ENCODE peak calls at places on chromosomes 5 and 9, in five cellular contexts. D, K, O, T and X are unnamed samples.

GRCh38 chr9:124456341-124457078 is 6.3 kb downstream of the ADGRD2 start:
- DNase-seq in D (no peak), K (peak), O (no peak), T (peak), X (no peak)

GRCh38 chr9:5468850-5469249 is 18.5 kb downstream of the CD274 start:
- DNase-seq in D (no peak), K (no peak), O (no peak), T (no peak), X (no peak)

GRCh38 chr5:107063511-107063910 is 607.2 kb downstream of the EFNA5 start:
- DNase-seq in D (no peak), K (no peak), O (no peak), T (no peak), X (no peak)

GRCh38 chr5:94983861-94984535 is 300.9 kb downstream of the MCTP1 start:
- DNase-seq in D (no peak), K (no peak), O (no peak), T (no peak), X (no peak)

GRCh38 chr5:151063590-151063989 is 17.2 kb downstream of the TNIP1 start:
- DNase-seq in D (no peak), K (peak), O (no peak), T (no peak), X (no peak)

GRCh38 chr5:71974622-71975021 is 132.7 kb upstream of the MAP1B start:
- DNase-seq in D (no peak), K (no peak), O (no peak), T (no peak), X (no peak)

GRCh38 chr9:70618784-70619183 is 204.3 kb upstream of the KLF9 start:
- DNase-seq in D (no peak), K (no peak), O (peak), T (no peak), X (no peak)

GRCh38 chr9:98236881-98237487 is 18.5 kb downstream of the TBC1D2 start:
- DNase-seq in D (no peak), K (no peak), O (no peak), T (peak), X (no peak)

GRCh38 chr5:10923310-10923709 is 162.3 kb upstream of the DAP start:
- DNase-seq in D (no peak), K (no peak), O (no peak), T (no peak), X (no peak)

GRCh38 chr5:55650391-55650790 is 61.7 kb downstream of the SLC38A9 start:
- DNase-seq in D (no peak), K (no peak), O (no peak), T (no peak), X (no peak)

GRCh38 chr9:135499326-135500070 is 984 bp upstream of the MRPS2 start:
- DNase-seq in D (peak), K (peak), O (peak), T (peak), X (peak)

GRCh38 chr5:83473344-83474169 is 2.0 kb downstream of the VCAN start:
- DNase-seq in D (peak), K (peak), O (peak), T (peak), X (peak)

GRCh38 chr9:93329632-93330286 is 121.7 kb upstream of the FAM120A start:
- DNase-seq in D (no peak), K (no peak), O (no peak), T (no peak), X (no peak)

GRCh38 chr5:9621379-9621903 is 8.7 kb downstream of the TAS2R1 start:
- DNase-seq in D (peak), K (no peak), O (no peak), T (peak), X (no peak)

GRCh38 chr5:127419007-127419406 is 98.4 kb upstream of the PRRC1 start:
- DNase-seq in D (no peak), K (no peak), O (no peak), T (no peak), X (no peak)

GRCh38 chr9:92048924-92049625 is 66.1 kb downstream of the SPTLC1 start:
- DNase-seq in D (no peak), K (no peak), O (no peak), T (no peak), X (peak)
- H3K4me3 ChIP-seq in D (no peak), K (no peak), O (no peak), T (no peak), X (no peak)

GRCh38 chr5:135393229-135393628 is 5.8 kb downstream of the MACROH2A1 start:
- DNase-seq in D (no peak), K (no peak), O (no peak), T (no peak), X (no peak)
- H3K4me3 ChIP-seq in D (no peak), K (no peak), O (no peak), T (no peak), X (no peak)

DNA sequence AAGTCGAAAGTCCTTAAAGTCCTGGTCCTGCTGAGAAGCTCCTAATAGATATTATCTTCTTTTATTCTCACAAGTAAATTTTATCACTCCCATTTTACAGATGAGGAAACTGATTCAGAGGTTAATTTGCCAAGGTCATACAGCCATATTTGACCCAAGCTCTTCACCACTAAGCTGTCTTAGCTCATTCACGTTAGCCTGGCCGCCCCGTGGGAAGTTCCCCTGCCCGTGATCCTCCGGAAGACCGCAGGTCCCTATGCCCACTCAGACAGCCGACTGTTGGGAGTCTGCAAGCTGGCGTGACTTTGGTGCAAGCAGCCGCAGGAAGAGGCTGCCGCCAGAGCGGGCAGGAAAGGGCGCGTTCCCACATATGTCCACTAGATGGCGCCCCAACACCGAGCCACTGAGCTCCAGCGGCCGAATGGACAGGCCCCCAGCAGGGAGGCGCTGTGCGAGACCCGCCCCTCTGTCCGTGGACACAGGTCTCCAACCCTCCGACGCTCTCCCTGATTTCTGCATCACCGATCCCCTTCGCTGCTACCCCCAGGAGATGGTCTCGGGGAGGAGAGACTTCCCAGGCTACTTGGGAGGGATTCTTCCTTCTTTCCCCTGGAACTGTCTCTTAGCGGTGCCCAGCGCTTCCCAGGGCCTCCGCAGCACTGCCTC is 10.0 kb upstream of the ARAP3 start:
- DNase-seq in D (peak), K (peak), O (peak), T (peak), X (no peak)
- H3K4me3 ChIP-seq in D (peak), K (peak), O (peak), T (peak), X (no peak)

GRCh38 chr9:101445353-101446029 is 9.9 kb upstream of the ALDOB start:
- DNase-seq in D (no peak), K (no peak), O (no peak), T (no peak), X (no peak)

GRCh38 chr9:101446732-101447131 is 11.2 kb upstream of the ALDOB start:
- DNase-seq in D (no peak), K (no peak), O (no peak), T (no peak), X (no peak)

GRCh38 chr9:101449071-101449721 is 13.6 kb upstream of the ALDOB start:
- DNase-seq in D (peak), K (peak), O (peak), T (peak), X (peak)

GRCh38 chr9:101451498-101451897 is 15.9 kb upstream of the ALDOB start:
- DNase-seq in D (no peak), K (no peak), O (no peak), T (no peak), X (no peak)

DNA sequence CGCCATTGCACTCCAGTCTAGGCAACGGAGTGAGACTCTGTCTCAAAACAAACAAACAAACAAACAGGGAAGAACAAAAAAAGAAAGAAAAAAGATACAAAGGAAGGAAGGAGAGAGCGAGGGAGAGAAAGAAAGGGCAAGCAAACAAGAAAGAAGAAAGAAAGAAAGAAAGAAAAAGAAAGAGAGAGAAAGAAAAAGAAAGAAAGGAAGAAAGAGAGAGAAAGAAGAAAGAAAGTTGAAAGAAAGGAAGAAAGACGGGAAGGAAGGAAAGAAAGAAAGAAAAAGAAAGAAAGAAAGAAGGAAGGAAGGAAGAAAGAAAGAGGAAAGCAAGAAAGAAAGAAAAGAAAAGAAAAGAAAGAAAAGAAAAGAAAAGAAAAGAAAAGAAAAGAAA is 13.1 kb upstream of the ALDOB start:
- DNase-seq in D (no peak), K (no peak), O (no peak), T (no peak), X (no peak)
- H3K4me3 ChIP-seq in D (no peak), K (no peak), O (no peak), T (no peak), X (peak)

GRCh38 chr5:17061973-17062470 is 125.9 kb upstream of the MYO10 start:
- DNase-seq in D (no peak), K (peak), O (peak), T (no peak), X (no peak)
- H3K4me3 ChIP-seq in D (no peak), K (no peak), O (no peak), T (no peak), X (no peak)

DNA sequence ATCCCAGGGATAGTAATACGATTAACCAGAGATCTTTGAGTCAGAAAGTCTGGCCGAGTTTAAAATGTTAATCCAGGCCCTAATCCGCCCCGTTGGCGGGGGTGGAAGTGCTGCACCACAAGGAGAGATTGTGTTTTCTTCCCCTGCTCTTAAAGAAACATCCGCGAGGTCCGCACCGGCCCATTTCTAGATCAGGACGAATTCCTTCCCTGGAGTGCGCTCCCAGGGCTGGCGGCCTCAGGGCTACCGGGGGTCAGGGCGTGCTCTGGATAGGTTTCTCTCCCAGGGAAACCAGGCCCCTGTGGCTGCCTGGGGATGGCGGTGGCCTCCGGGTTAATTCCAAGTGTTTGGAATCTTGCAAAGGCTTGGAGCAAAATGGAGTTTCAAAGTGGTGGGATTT is 9.4 kb upstream of the NEUROG1 start:
- DNase-seq in D (no peak), K (no peak), O (no peak), T (no peak), X (no peak)
- H3K4me3 ChIP-seq in D (no peak), K (no peak), O (no peak), T (no peak), X (no peak)

GRCh38 chr5:162068931-162069330 is 1.4 kb downstream of the GABRG2 start:
- DNase-seq in D (no peak), K (no peak), O (no peak), T (no peak), X (no peak)
- H3K4me3 ChIP-seq in D (no peak), K (no peak), O (no peak), T (no peak), X (no peak)

DNA sequence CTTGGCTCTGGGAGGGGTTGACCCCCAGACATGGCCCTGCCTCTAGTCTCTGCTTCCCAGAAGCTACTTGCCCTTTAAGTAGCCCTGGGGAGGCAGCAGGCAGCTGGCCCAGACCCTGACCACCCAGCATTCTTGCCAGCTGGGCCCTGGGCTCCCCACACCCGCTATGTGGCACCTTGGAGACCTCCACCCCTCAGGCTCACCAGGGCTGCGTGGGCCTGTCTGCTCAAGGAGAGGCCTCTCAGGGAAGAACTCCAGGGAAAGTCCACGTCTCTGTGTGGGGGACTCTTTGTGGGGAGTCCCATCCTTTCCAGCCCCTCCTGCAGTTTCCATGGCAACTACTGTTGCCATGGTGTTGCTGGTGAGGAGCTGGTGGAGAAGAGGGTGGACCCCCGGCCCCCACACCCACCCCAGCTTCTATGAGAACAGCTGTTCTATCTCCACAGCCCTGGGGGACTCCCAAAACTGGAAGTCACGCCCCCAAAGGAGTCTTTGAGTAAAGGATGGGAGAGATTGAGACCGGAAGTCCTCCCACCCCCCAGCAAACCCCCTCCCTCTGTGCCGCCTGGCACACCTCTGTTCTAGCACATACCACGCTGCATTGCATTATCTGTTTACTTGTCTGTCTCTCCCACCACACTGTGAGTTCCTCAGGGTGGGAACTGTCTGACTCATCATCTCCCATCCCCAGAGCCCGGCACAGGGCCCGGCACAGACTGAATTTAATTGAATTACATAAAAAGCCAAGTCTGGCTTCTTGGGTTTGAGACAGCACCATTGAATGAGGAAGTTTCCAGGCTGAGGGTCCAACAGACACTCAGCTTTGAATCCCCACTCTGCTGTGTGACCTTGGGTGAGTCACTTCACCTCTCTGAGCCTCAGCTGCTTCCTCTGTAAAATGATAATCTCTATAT is 12.6 kb downstream of the DNM1 start:
- DNase-seq in D (peak), K (no peak), O (no peak), T (no peak), X (no peak)
- H3K4me3 ChIP-seq in D (no peak), K (no peak), O (no peak), T (no peak), X (no peak)

GRCh38 chr5:32311404-32312193 is 1.1 kb downstream of the MTMR12 start:
- DNase-seq in D (peak), K (peak), O (no peak), T (no peak), X (no peak)
- H3K4me3 ChIP-seq in D (peak), K (peak), O (peak), T (peak), X (peak)